ENCODE peak calls at places on chromosomes 16 and 17, in four cellular contexts. One of them, this sample, is unnamed.

GRCh38 chr16:2333231-2333630 is 7.3 kb downstream of the ABCA3 start:
- DNase-seq in heart right ventricle: no peak
- DNase-seq in breast epithelium: no peak
- DNase-seq in neural progenitor cell: no peak
- DNase-seq in this sample: no peak

GRCh38 chr16:63187638-63188037 is 1151.4 kb upstream of the CDH8 start:
- DNase-seq in heart right ventricle: no peak
- DNase-seq in breast epithelium: no peak
- DNase-seq in neural progenitor cell: no peak
- DNase-seq in this sample: no peak

GRCh38 chr16:49631521-49632041 is 224.3 kb downstream of the ZNF423 start:
- DNase-seq in heart right ventricle: no peak
- DNase-seq in breast epithelium: no peak
- DNase-seq in neural progenitor cell: no peak
- DNase-seq in this sample: no peak

GRCh38 chr16:29694384-29695195 is 15.6 kb downstream of the QPRT start:
- DNase-seq in heart right ventricle: no peak
- DNase-seq in breast epithelium: no peak
- DNase-seq in neural progenitor cell: no peak
- DNase-seq in this sample: no peak

GRCh38 chr17:74769266-74769855 is 6.8 kb downstream of the NAT9 start:
- DNase-seq in heart right ventricle: no peak
- DNase-seq in breast epithelium: no peak
- DNase-seq in neural progenitor cell: no peak
- DNase-seq in this sample: no peak

GRCh38 chr17:33642002-33642401 is 348.9 kb upstream of the ASIC2 start:
- DNase-seq in heart right ventricle: no peak
- DNase-seq in breast epithelium: no peak
- DNase-seq in neural progenitor cell: no peak
- DNase-seq in this sample: no peak

GRCh38 chr17:31549121-31549524 is 157.6 kb downstream of the RAB11FIP4 start:
- DNase-seq in heart right ventricle: no peak
- DNase-seq in breast epithelium: no peak
- DNase-seq in neural progenitor cell: no peak
- DNase-seq in this sample: no peak

GRCh38 chr17:1347681-1348318 is 52.2 kb downstream of the YWHAE start:
- DNase-seq in heart right ventricle: peak; percentile 44
- DNase-seq in breast epithelium: no peak
- DNase-seq in neural progenitor cell: no peak
- DNase-seq in this sample: no peak

GRCh38 chr16:59088401-59088800 is 354.3 kb upstream of the GOT2 start:
- DNase-seq in heart right ventricle: no peak
- DNase-seq in breast epithelium: no peak
- DNase-seq in neural progenitor cell: no peak
- DNase-seq in this sample: no peak

GRCh38 chr17:57365420-57365819 is 109.1 kb downstream of the MSI2 start:
- DNase-seq in heart right ventricle: no peak
- DNase-seq in breast epithelium: no peak
- DNase-seq in neural progenitor cell: no peak
- DNase-seq in this sample: no peak

GRCh38 chr17:52134641-52135040 is 23.9 kb downstream of the CA10 start:
- DNase-seq in heart right ventricle: no peak
- DNase-seq in breast epithelium: no peak
- DNase-seq in neural progenitor cell: no peak
- DNase-seq in this sample: no peak

GRCh38 chr16:12458591-12459400 is 344.9 kb downstream of the CPPED1 start:
- DNase-seq in heart right ventricle: no peak
- DNase-seq in breast epithelium: no peak
- DNase-seq in neural progenitor cell: no peak
- DNase-seq in this sample: no peak

GRCh38 chr16:47258874-47259461 is 115.2 kb upstream of the NETO2 start:
- DNase-seq in heart right ventricle: no peak
- DNase-seq in breast epithelium: no peak
- DNase-seq in neural progenitor cell: peak; percentile 37
- DNase-seq in this sample: no peak

GRCh38 chr17:7888184-7888920 is at the start of gene CHD3:
- DNase-seq in heart right ventricle: no peak
- DNase-seq in breast epithelium: peak; percentile 79
- DNase-seq in neural progenitor cell: peak; percentile 31
- DNase-seq in this sample: peak; percentile 64

GRCh38 chr16:80034948-80035700 is 434.6 kb upstream of the MAF start:
- DNase-seq in heart right ventricle: no peak
- DNase-seq in breast epithelium: no peak
- DNase-seq in neural progenitor cell: no peak
- DNase-seq in this sample: no peak

GRCh38 chr17:44688200-44688599 is 1.4 kb downstream of the CCDC43 start:
- DNase-seq in heart right ventricle: no peak
- DNase-seq in breast epithelium: no peak
- DNase-seq in neural progenitor cell: no peak
- DNase-seq in this sample: no peak

GRCh38 chr16:54648575-54648974 is 282.1 kb upstream of the IRX5 start:
- DNase-seq in heart right ventricle: no peak
- DNase-seq in breast epithelium: no peak
- DNase-seq in neural progenitor cell: no peak
- DNase-seq in this sample: no peak

GRCh38 chr17:76077582-76078110 is 1.3 kb upstream of the ZACN start:
- DNase-seq in heart right ventricle: no peak
- DNase-seq in breast epithelium: no peak
- DNase-seq in neural progenitor cell: no peak
- DNase-seq in this sample: no peak

GRCh38 chr16:53123753-53124152 is 69.0 kb downstream of the CHD9 start:
- DNase-seq in heart right ventricle: no peak
- DNase-seq in breast epithelium: no peak
- DNase-seq in neural progenitor cell: no peak
- DNase-seq in this sample: no peak

GRCh38 chr17:45261577-45262515 is at the start of gene SPATA32:
- DNase-seq in heart right ventricle: peak; percentile 56
- DNase-seq in breast epithelium: no peak
- DNase-seq in neural progenitor cell: peak; percentile 83
- DNase-seq in this sample: peak; percentile 67

GRCh38 chr17:39631403-39631802 is 4.7 kb downstream of the PPP1R1B start:
- DNase-seq in heart right ventricle: no peak
- DNase-seq in breast epithelium: no peak
- DNase-seq in neural progenitor cell: no peak
- DNase-seq in this sample: no peak

GRCh38 chr17:57924677-57925076 is 30.5 kb downstream of the CUEDC1 start:
- DNase-seq in heart right ventricle: peak; percentile 58
- DNase-seq in breast epithelium: no peak
- DNase-seq in neural progenitor cell: no peak
- DNase-seq in this sample: peak; percentile 39

GRCh38 chr17:74882517-74883240 is 9.9 kb upstream of the FDXR start:
- DNase-seq in heart right ventricle: no peak
- DNase-seq in breast epithelium: no peak
- DNase-seq in neural progenitor cell: peak; percentile 22
- DNase-seq in this sample: no peak

GRCh38 chr16:4328580-4329353 is 12.9 kb downstream of the GLIS2 start:
- DNase-seq in heart right ventricle: no peak
- DNase-seq in breast epithelium: no peak
- DNase-seq in neural progenitor cell: no peak
- DNase-seq in this sample: no peak

GRCh38 chr17:53470626-53471025 is 352.1 kb upstream of the KIF2B start:
- DNase-seq in heart right ventricle: no peak
- DNase-seq in breast epithelium: no peak
- DNase-seq in neural progenitor cell: no peak
- DNase-seq in this sample: no peak

GRCh38 chr17:82440991-82441627 is 9.4 kb downstream of the CYBC1 start:
- DNase-seq in heart right ventricle: no peak
- DNase-seq in breast epithelium: no peak
- DNase-seq in neural progenitor cell: no peak
- DNase-seq in this sample: no peak

GRCh38 chr16:6009151-6009550 is 911.6 kb upstream of the EEF2KMT start:
- DNase-seq in heart right ventricle: no peak
- DNase-seq in breast epithelium: no peak
- DNase-seq in neural progenitor cell: no peak
- DNase-seq in this sample: no peak

GRCh38 chr16:29993903-29994612 is 1.4 kb downstream of the HIRIP3 start:
- DNase-seq in heart right ventricle: no peak
- DNase-seq in breast epithelium: no peak
- DNase-seq in neural progenitor cell: no peak
- DNase-seq in this sample: no peak

GRCh38 chr17:31522284-31522931 is 130.9 kb downstream of the RAB11FIP4 start:
- DNase-seq in heart right ventricle: no peak
- DNase-seq in breast epithelium: no peak
- DNase-seq in neural progenitor cell: no peak
- DNase-seq in this sample: no peak

GRCh38 chr16:74995986-74996385 is 2.8 kb upstream of the ZNRF1 start:
- DNase-seq in heart right ventricle: no peak
- DNase-seq in breast epithelium: no peak
- DNase-seq in neural progenitor cell: no peak
- DNase-seq in this sample: no peak

GRCh38 chr16:11258553-11259287 is 2.7 kb upstream of the SOCS1 start:
- DNase-seq in heart right ventricle: peak; percentile 67
- DNase-seq in breast epithelium: peak; percentile 60
- DNase-seq in neural progenitor cell: no peak
- DNase-seq in this sample: peak; percentile 26

GRCh38 chr17:77391668-77392375 is 251.1 kb downstream of the SEC14L1 start:
- DNase-seq in heart right ventricle: no peak
- DNase-seq in breast epithelium: no peak
- DNase-seq in neural progenitor cell: peak; percentile 78
- DNase-seq in this sample: no peak

GRCh38 chr16:55433030-55433429 is 46.0 kb upstream of the MMP2 start:
- DNase-seq in heart right ventricle: no peak
- DNase-seq in breast epithelium: no peak
- DNase-seq in neural progenitor cell: no peak
- DNase-seq in this sample: no peak

DNA sequence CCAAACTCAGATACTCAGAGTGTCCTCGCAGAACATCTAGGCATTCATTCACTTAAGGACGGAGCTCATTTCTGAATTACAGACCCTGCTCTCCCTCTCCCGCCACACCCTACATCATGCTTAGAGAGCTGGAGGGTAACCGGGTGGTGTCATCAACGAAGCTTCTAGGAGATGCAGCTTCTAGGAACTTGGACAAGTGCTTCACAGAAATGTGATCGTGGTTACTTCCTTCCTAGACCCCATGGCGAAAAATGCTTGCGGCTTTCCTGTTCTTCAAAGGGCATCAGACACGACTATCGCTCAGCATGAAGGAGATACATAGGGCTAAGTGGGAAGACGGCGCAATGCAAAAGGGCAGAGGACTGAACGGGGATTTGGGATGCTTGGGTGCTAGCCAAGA is 126.8 kb downstream of the ZFHX3 start:
- DNase-seq in heart right ventricle: no peak
- DNase-seq in breast epithelium: no peak
- DNase-seq in neural progenitor cell: no peak
- DNase-seq in this sample: no peak
- H3K4me3 ChIP-seq in heart right ventricle: no peak overlapping the region
- H3K4me3 ChIP-seq in breast epithelium: no peak overlapping the region
- H3K4me3 ChIP-seq in neural progenitor cell: no peak overlapping the region
- H3K4me3 ChIP-seq in this sample: no peak overlapping the region

DNA sequence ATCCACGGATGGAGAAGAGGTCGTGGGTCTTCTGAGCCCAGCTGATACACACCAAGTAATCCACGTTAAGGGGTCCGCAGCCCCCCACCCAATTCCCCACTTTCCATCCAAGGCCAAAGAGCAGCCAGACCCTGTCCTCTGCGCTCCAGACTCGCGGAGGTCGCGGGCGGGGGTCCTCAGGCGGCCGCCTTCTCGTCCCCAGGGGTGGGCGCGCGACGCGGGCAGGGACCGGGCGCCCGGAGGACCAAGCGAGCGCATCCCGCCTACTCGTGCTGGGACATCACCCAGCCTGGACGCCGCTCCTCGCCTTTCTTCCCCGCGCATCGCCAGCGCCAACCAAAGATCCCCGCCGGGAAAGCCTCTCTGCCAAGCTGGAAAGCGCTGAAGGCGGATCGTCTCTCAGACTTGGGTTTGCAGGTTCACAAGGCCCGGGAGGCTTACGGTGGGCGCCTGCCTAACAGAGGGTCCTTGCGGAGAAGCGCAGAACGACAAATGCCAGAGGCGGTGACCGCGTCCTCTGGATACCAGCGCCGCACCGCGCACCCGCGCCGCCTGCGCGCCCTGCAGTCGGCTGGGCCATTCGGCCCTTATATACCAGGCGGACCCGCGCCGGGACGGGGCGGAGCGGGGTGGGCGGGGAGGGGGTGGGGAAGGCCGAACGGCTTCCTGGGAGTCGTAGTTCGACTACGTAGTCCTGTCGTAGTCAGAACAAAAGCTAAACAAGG is 471.6 kb downstream of the SOX9 start:
- DNase-seq in heart right ventricle: peak; percentile 42
- DNase-seq in breast epithelium: no peak
- DNase-seq in neural progenitor cell: peak; percentile 93
- DNase-seq in this sample: peak; percentile 89
- TF ChIP-seq CTCF in heart right ventricle: no peak
- TF ChIP-seq CTCF in breast epithelium: no peak
- TF ChIP-seq CTCF in neural progenitor cell: no peak
- TF ChIP-seq CTCF in this sample: no peak

DNA sequence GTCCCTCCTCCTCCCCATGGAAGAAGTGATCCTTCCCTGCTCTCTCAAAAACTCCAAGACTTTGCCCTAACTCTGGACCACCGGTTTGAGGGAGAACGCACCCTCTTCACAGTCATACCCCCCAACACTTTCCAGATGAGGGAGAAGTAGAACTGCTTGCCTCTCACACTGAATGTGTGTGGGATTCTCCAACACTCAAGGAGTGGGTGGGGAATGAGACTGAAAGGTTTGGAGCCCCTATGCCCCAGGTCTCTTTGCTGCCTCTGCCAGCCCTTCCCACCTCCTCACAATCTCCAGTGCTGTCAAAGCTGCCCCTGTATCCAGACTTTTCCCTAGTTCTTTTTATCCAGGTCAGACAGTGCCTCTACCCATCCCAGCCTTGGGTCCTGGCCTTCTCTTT is 11.4 kb downstream of the HOXB4 start:
- DNase-seq in heart right ventricle: no peak
- DNase-seq in breast epithelium: no peak
- DNase-seq in neural progenitor cell: no peak
- DNase-seq in this sample: no peak
- H3K27ac ChIP-seq in heart right ventricle: no peak overlapping the region
- H3K27ac ChIP-seq in breast epithelium: peak overlapping the region; percentile 92
- H3K27ac ChIP-seq in neural progenitor cell: no peak overlapping the region
- H3K27ac ChIP-seq in this sample: no peak overlapping the region

DNA sequence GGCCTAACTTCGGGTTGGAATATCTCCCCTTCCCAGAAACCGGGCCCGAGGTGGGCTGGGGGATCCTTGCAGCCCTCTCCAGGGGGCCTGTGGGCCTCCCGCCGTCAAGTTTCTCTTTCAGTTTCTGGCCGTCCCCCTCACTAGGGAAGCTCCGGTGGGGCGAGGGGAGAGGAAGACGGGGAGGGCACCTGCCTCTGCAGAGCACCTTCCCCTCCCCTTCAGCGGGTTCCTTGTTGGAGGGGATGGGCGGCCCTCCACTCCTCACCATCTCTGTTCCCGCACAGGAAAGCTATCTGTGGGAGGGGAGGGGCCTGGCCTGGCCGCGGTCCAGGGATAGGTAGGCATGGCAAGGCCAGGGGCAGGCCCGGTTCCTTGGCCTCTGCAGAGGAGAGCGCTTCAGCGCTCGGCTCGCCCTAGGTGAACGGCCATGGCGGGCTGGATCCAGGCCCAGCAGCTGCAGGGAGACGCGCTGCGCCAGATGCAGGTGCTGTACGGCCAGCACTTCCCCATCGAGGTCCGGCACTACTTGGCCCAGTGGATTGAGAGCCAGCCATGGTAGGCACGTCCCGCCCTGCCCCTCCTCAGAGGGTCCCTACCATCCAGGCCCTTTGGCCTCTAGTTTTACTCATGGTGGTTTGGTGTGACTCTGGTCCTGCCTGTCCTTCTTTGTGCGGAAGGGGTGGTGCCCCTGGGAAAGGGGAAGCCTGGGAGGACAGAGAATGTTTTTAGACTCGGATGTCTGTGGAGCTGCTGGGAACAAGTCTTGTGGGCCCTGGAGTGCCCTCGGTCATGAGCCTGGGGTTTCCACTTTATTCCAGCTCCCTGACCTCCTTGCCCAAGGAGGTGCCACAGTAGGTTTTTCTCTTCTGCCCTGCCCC is 926 bp downstream of the STAT5A start:
- DNase-seq in heart right ventricle: no peak
- DNase-seq in breast epithelium: no peak
- DNase-seq in neural progenitor cell: no peak
- DNase-seq in this sample: peak; percentile 24
- H3K4me3 ChIP-seq in heart right ventricle: peak overlapping the region; percentile 61
- H3K4me3 ChIP-seq in breast epithelium: peak overlapping the region; percentile 91
- H3K4me3 ChIP-seq in neural progenitor cell: peak overlapping the region; percentile 58
- H3K4me3 ChIP-seq in this sample: peak overlapping the region; percentile 66

This sample was measured in dorsolateral prefrontal cortex.